ENCODE peak calls at places on chromosomes 4 and X, in nine cellular contexts. One of them, this sample, is unnamed. For H3K36me3, the result is how much of the 10 kb centered on the place peaks cover.

GRCh38 chrX:15750611-15751159 is 12.6 kb downstream of the CA5B start:
- DNase-seq in tibial nerve: no peak
- DNase-seq in HCT116: no peak
- DNase-seq in cardiac muscle cell: no peak
- DNase-seq in psoas muscle: no peak
- DNase-seq in stomach: no peak
- DNase-seq in BE2C: no peak
- DNase-seq in ascending aorta: no peak
- DNase-seq in Peyer's patch: no peak
- DNase-seq in this sample: no peak

GRCh38 chr4:47471064-47471463 is 7.6 kb upstream of the COMMD8 start:
- DNase-seq in tibial nerve: no peak
- DNase-seq in HCT116: no peak
- DNase-seq in cardiac muscle cell: no peak
- DNase-seq in psoas muscle: no peak
- DNase-seq in stomach: no peak
- DNase-seq in BE2C: no peak
- DNase-seq in ascending aorta: no peak
- DNase-seq in Peyer's patch: no peak
- DNase-seq in this sample: no peak

GRCh38 chr4:10006236-10006603 is 15.1 kb downstream of the SLC2A9 start:
- DNase-seq in tibial nerve: peak
- DNase-seq in HCT116: no peak
- DNase-seq in cardiac muscle cell: no peak
- DNase-seq in psoas muscle: no peak
- DNase-seq in stomach: peak
- DNase-seq in BE2C: no peak
- DNase-seq in ascending aorta: peak
- DNase-seq in Peyer's patch: no peak
- DNase-seq in this sample: peak

GRCh38 chrX:70096052-70096451 is 33.8 kb downstream of the OTUD6A start:
- DNase-seq in tibial nerve: no peak
- DNase-seq in HCT116: peak
- DNase-seq in cardiac muscle cell: peak
- DNase-seq in psoas muscle: no peak
- DNase-seq in stomach: no peak
- DNase-seq in BE2C: no peak
- DNase-seq in ascending aorta: no peak
- DNase-seq in Peyer's patch: no peak
- DNase-seq in this sample: no peak

GRCh38 chr4:86935499-86935832 is 655 bp downstream of the AFF1 start:
- DNase-seq in tibial nerve: peak
- DNase-seq in HCT116: no peak
- DNase-seq in cardiac muscle cell: peak
- DNase-seq in psoas muscle: peak
- DNase-seq in stomach: peak
- DNase-seq in BE2C: peak
- DNase-seq in ascending aorta: no peak
- DNase-seq in Peyer's patch: no peak
- DNase-seq in this sample: no peak

GRCh38 chr4:72314869-72315268 is 254.2 kb downstream of the ADAMTS3 start:
- DNase-seq in tibial nerve: peak
- DNase-seq in HCT116: no peak
- DNase-seq in cardiac muscle cell: peak
- DNase-seq in psoas muscle: no peak
- DNase-seq in stomach: no peak
- DNase-seq in BE2C: no peak
- DNase-seq in ascending aorta: peak
- DNase-seq in Peyer's patch: no peak
- DNase-seq in this sample: no peak

GRCh38 chr4:145153181-145153903 is 27.0 kb downstream of the OTUD4 start:
- DNase-seq in tibial nerve: no peak
- DNase-seq in HCT116: no peak
- DNase-seq in cardiac muscle cell: no peak
- DNase-seq in psoas muscle: no peak
- DNase-seq in stomach: no peak
- DNase-seq in BE2C: no peak
- DNase-seq in ascending aorta: no peak
- DNase-seq in Peyer's patch: no peak
- DNase-seq in this sample: no peak

GRCh38 chrX:21947671-21948070 is 7.2 kb downstream of the SMS start:
- DNase-seq in tibial nerve: no peak
- DNase-seq in HCT116: no peak
- DNase-seq in cardiac muscle cell: no peak
- DNase-seq in psoas muscle: no peak
- DNase-seq in stomach: no peak
- DNase-seq in BE2C: no peak
- DNase-seq in ascending aorta: no peak
- DNase-seq in Peyer's patch: no peak
- DNase-seq in this sample: no peak

GRCh38 chr4:70586841-70587240 is 5.2 kb upstream of the AMBN start:
- DNase-seq in tibial nerve: no peak
- DNase-seq in HCT116: no peak
- DNase-seq in cardiac muscle cell: no peak
- DNase-seq in psoas muscle: no peak
- DNase-seq in stomach: no peak
- DNase-seq in BE2C: no peak
- DNase-seq in ascending aorta: no peak
- DNase-seq in Peyer's patch: no peak
- DNase-seq in this sample: no peak

GRCh38 chrX:44035576-44035975 is 62.4 kb upstream of the NDP start:
- DNase-seq in tibial nerve: no peak
- DNase-seq in HCT116: no peak
- DNase-seq in cardiac muscle cell: no peak
- DNase-seq in psoas muscle: no peak
- DNase-seq in stomach: no peak
- DNase-seq in BE2C: peak
- DNase-seq in ascending aorta: no peak
- DNase-seq in Peyer's patch: no peak
- DNase-seq in this sample: no peak

GRCh38 chrX:70878925-70879324 is 29.6 kb downstream of the TEX11 start:
- DNase-seq in tibial nerve: no peak
- DNase-seq in HCT116: no peak
- DNase-seq in cardiac muscle cell: no peak
- DNase-seq in psoas muscle: no peak
- DNase-seq in stomach: no peak
- DNase-seq in BE2C: no peak
- DNase-seq in ascending aorta: no peak
- DNase-seq in Peyer's patch: no peak
- DNase-seq in this sample: no peak

GRCh38 chr4:83644677-83645639 is 109.0 kb downstream of the GPAT3 start:
- DNase-seq in tibial nerve: peak
- DNase-seq in HCT116: peak
- DNase-seq in cardiac muscle cell: peak
- DNase-seq in psoas muscle: no peak
- DNase-seq in stomach: no peak
- DNase-seq in BE2C: peak
- DNase-seq in ascending aorta: no peak
- DNase-seq in Peyer's patch: no peak
- DNase-seq in this sample: peak

GRCh38 chrX:9638871-9639270 is 126.8 kb downstream of the GPR143 start:
- DNase-seq in tibial nerve: no peak
- DNase-seq in HCT116: no peak
- DNase-seq in cardiac muscle cell: no peak
- DNase-seq in psoas muscle: no peak
- DNase-seq in stomach: no peak
- DNase-seq in BE2C: no peak
- DNase-seq in ascending aorta: no peak
- DNase-seq in Peyer's patch: no peak
- DNase-seq in this sample: no peak

GRCh38 chr4:92521941-92522340 is 218.2 kb downstream of the GRID2 start:
- DNase-seq in tibial nerve: no peak
- DNase-seq in HCT116: no peak
- DNase-seq in cardiac muscle cell: no peak
- DNase-seq in psoas muscle: no peak
- DNase-seq in stomach: no peak
- DNase-seq in BE2C: no peak
- DNase-seq in ascending aorta: no peak
- DNase-seq in Peyer's patch: no peak
- DNase-seq in this sample: no peak

GRCh38 chrX:34943235-34943634 is 639 bp downstream of the FAM47B start:
- DNase-seq in tibial nerve: no peak
- DNase-seq in HCT116: no peak
- DNase-seq in cardiac muscle cell: no peak
- DNase-seq in psoas muscle: no peak
- DNase-seq in stomach: no peak
- DNase-seq in BE2C: no peak
- DNase-seq in ascending aorta: no peak
- DNase-seq in Peyer's patch: peak
- DNase-seq in this sample: no peak

GRCh38 chr4:7295917-7296660 is 103.8 kb downstream of the SORCS2 start:
- DNase-seq in tibial nerve: peak
- DNase-seq in HCT116: peak
- DNase-seq in cardiac muscle cell: peak
- DNase-seq in psoas muscle: peak
- DNase-seq in stomach: no peak
- DNase-seq in BE2C: peak
- DNase-seq in ascending aorta: no peak
- DNase-seq in Peyer's patch: no peak
- DNase-seq in this sample: no peak

GRCh38 chrX:3145716-3146115 is 104.4 kb downstream of the ARSF start:
- DNase-seq in tibial nerve: no peak
- DNase-seq in HCT116: no peak
- DNase-seq in cardiac muscle cell: no peak
- DNase-seq in psoas muscle: no peak
- DNase-seq in stomach: no peak
- DNase-seq in BE2C: no peak
- DNase-seq in ascending aorta: no peak
- DNase-seq in Peyer's patch: no peak
- DNase-seq in this sample: no peak
- H3K4me3 ChIP-seq in tibial nerve: no peak
- H3K4me3 ChIP-seq in HCT116: no peak
- H3K4me3 ChIP-seq in cardiac muscle cell: no peak
- H3K4me3 ChIP-seq in psoas muscle: no peak
- H3K4me3 ChIP-seq in stomach: no peak
- H3K4me3 ChIP-seq in BE2C: no peak
- H3K4me3 ChIP-seq in ascending aorta: no peak
- H3K4me3 ChIP-seq in Peyer's patch: no peak
- H3K4me3 ChIP-seq in this sample: no peak

GRCh38 chrX:124098089-124098488 is 136.6 kb downstream of the STAG2 start:
- DNase-seq in tibial nerve: no peak
- DNase-seq in HCT116: no peak
- DNase-seq in cardiac muscle cell: peak
- DNase-seq in psoas muscle: no peak
- DNase-seq in stomach: no peak
- DNase-seq in BE2C: no peak
- DNase-seq in ascending aorta: no peak
- DNase-seq in Peyer's patch: no peak
- DNase-seq in this sample: no peak
- TF ChIP-seq CTCF in tibial nerve: peak
- TF ChIP-seq CTCF in HCT116: peak
- TF ChIP-seq CTCF in cardiac muscle cell: peak
- TF ChIP-seq CTCF in psoas muscle: peak
- TF ChIP-seq CTCF in stomach: peak
- TF ChIP-seq CTCF in BE2C: peak
- TF ChIP-seq CTCF in ascending aorta: peak
- TF ChIP-seq CTCF in Peyer's patch: peak
- TF ChIP-seq CTCF in this sample: peak

GRCh38 chrX:341541-342101 is 23.0 kb upstream of the GTPBP6 start:
- DNase-seq in tibial nerve: no peak
- DNase-seq in HCT116: no peak
- DNase-seq in cardiac muscle cell: no peak
- DNase-seq in psoas muscle: no peak
- DNase-seq in stomach: no peak
- DNase-seq in BE2C: no peak
- DNase-seq in ascending aorta: peak
- DNase-seq in Peyer's patch: no peak
- DNase-seq in this sample: no peak

GRCh38 chrX:338281-338835 is 19.8 kb upstream of the GTPBP6 start:
- DNase-seq in tibial nerve: no peak
- DNase-seq in HCT116: no peak
- DNase-seq in cardiac muscle cell: no peak
- DNase-seq in psoas muscle: no peak
- DNase-seq in stomach: no peak
- DNase-seq in BE2C: no peak
- DNase-seq in ascending aorta: no peak
- DNase-seq in Peyer's patch: no peak
- DNase-seq in this sample: no peak

GRCh38 chrX:340641-341423 is 22.2 kb upstream of the GTPBP6 start:
- DNase-seq in tibial nerve: no peak
- DNase-seq in HCT116: no peak
- DNase-seq in cardiac muscle cell: no peak
- DNase-seq in psoas muscle: no peak
- DNase-seq in stomach: no peak
- DNase-seq in BE2C: no peak
- DNase-seq in ascending aorta: peak
- DNase-seq in Peyer's patch: no peak
- DNase-seq in this sample: no peak

GRCh38 chrX:338836-339400 is 20.3 kb upstream of the GTPBP6 start:
- DNase-seq in tibial nerve: no peak
- DNase-seq in HCT116: no peak
- DNase-seq in cardiac muscle cell: no peak
- DNase-seq in psoas muscle: no peak
- DNase-seq in stomach: no peak
- DNase-seq in BE2C: no peak
- DNase-seq in ascending aorta: no peak
- DNase-seq in Peyer's patch: no peak
- DNase-seq in this sample: no peak

GRCh38 chrX:340121-340520 is 21.5 kb upstream of the GTPBP6 start:
- DNase-seq in tibial nerve: no peak
- DNase-seq in HCT116: no peak
- DNase-seq in cardiac muscle cell: no peak
- DNase-seq in psoas muscle: no peak
- DNase-seq in stomach: no peak
- DNase-seq in BE2C: no peak
- DNase-seq in ascending aorta: peak
- DNase-seq in Peyer's patch: no peak
- DNase-seq in this sample: no peak
- H3K36me3 ChIP-seq in tibial nerve: under half
- H3K36me3 ChIP-seq in HCT116: under half
- H3K36me3 ChIP-seq in cardiac muscle cell: under half
- H3K36me3 ChIP-seq in psoas muscle: under half
- H3K36me3 ChIP-seq in stomach: half or more
- H3K36me3 ChIP-seq in BE2C: under half
- H3K36me3 ChIP-seq in ascending aorta: under half
- H3K36me3 ChIP-seq in Peyer's patch: under half
- H3K36me3 ChIP-seq in this sample: under half

GRCh38 chr4:104615496-104615895 is 120.8 kb upstream of the CXXC4 start:
- DNase-seq in tibial nerve: no peak
- DNase-seq in HCT116: no peak
- DNase-seq in cardiac muscle cell: no peak
- DNase-seq in psoas muscle: no peak
- DNase-seq in stomach: no peak
- DNase-seq in BE2C: no peak
- DNase-seq in ascending aorta: no peak
- DNase-seq in Peyer's patch: no peak
- DNase-seq in this sample: no peak

GRCh38 chr4:104615926-104616325 is 121.2 kb upstream of the CXXC4 start:
- DNase-seq in tibial nerve: no peak
- DNase-seq in HCT116: no peak
- DNase-seq in cardiac muscle cell: no peak
- DNase-seq in psoas muscle: no peak
- DNase-seq in stomach: no peak
- DNase-seq in BE2C: no peak
- DNase-seq in ascending aorta: no peak
- DNase-seq in Peyer's patch: no peak
- DNase-seq in this sample: no peak

DNA sequence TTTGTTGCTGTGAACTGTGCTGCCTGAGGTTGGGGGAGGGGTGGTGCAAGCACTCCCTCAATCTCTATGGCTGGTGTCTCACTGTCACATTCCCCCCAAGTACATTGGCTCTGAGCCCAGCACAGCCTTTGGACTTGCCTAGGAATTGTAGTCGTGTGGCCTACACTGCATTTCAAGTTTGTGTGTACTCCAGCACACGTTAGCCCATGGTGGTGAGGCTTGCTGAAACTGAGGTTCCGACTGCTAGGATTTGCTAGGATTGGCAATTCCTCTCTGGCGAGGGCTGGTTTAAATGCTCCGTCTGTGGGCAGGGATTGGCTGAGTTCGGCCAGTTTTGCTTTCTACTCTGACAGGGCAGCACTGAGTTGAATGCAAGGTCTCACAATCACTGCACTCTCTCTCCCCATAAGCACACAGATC is 121.7 kb upstream of the CXXC4 start:
- DNase-seq in tibial nerve: no peak
- DNase-seq in HCT116: no peak
- DNase-seq in cardiac muscle cell: peak
- DNase-seq in psoas muscle: no peak
- DNase-seq in stomach: no peak
- DNase-seq in BE2C: no peak
- DNase-seq in ascending aorta: no peak
- DNase-seq in Peyer's patch: no peak
- DNase-seq in this sample: no peak
- H3K4me3 ChIP-seq in tibial nerve: no peak
- H3K4me3 ChIP-seq in HCT116: no peak
- H3K4me3 ChIP-seq in cardiac muscle cell: no peak
- H3K4me3 ChIP-seq in psoas muscle: no peak
- H3K4me3 ChIP-seq in stomach: no peak
- H3K4me3 ChIP-seq in BE2C: no peak
- H3K4me3 ChIP-seq in ascending aorta: no peak
- H3K4me3 ChIP-seq in Peyer's patch: no peak
- H3K4me3 ChIP-seq in this sample: no peak